ENCODE peak calls at places on chromosomes 4 and X, in ten cellular contexts. C is ecto neural progenitor cell; Q is HFF-Myc; F is epithelial cell of proximal tubule; R is cortex of kidney; Y is heart right ventricle; L is natural killer cell treated with Interleukin-12 subunit alpha and Interleukin-12 subunit beta and Interleukin-15 and Interleukin-18, amount 100 ng/mL, for 72 hours; N is iPS-NIHi11; S is activated naive CD4-positive, alpha-beta T cell treated with anti-CD3 and anti-CD28 coated beads for 36 hours; V is stomach. P is an unnamed sample.

GRCh38 chr4:123555500-123556273 is 159.1 kb downstream of the SPRY1 start:
- DNase-seq in S (no peak), Y (peak), R (no peak), F (peak), Q (no peak), L (no peak), V (peak), C (no peak), N (peak), P (no peak)

GRCh38 chr4:182085051-182085480 is 158.1 kb upstream of the TENM3 start:
- DNase-seq in L (no peak), Y (no peak), N (peak), S (no peak), R (no peak), V (no peak), Q (no peak), C (no peak), F (no peak), P (no peak)

GRCh38 chrX:13903405-13903804 is 86.5 kb upstream of the GPM6B start:
- DNase-seq in L (no peak), F (no peak), V (no peak), N (no peak), S (no peak), Y (no peak), Q (no peak), R (no peak), C (no peak), P (no peak)

GRCh38 chrX:107716816-107717700 is 58.5 kb downstream of the TSC22D3 start:
- DNase-seq in L (peak), F (no peak), R (no peak), C (peak), N (peak), S (peak), Q (no peak), V (peak), Y (peak), P (peak)

GRCh38 chr4:40418430-40419230 is 83.5 kb downstream of the CHRNA9 start:
- DNase-seq in Q (no peak), F (peak), C (no peak), N (no peak), V (no peak), S (no peak), R (no peak), Y (no peak), L (no peak), P (no peak)

GRCh38 chr4:141081921-141082381 is 51.3 kb downstream of the RNF150 start:
- DNase-seq in F (no peak), C (no peak), L (no peak), Y (no peak), R (no peak), N (no peak), V (no peak), Q (no peak), S (no peak), P (no peak)

GRCh38 chr4:180486342-180486741 is 1756.9 kb upstream of the TENM3 start:
- DNase-seq in V (no peak), Y (no peak), S (no peak), C (no peak), L (no peak), R (no peak), Q (no peak), F (no peak), N (no peak), P (no peak)

GRCh38 chr4:1582227-1582626 is 101.9 kb downstream of the FAM53A start:
- DNase-seq in S (no peak), C (no peak), N (peak), L (no peak), Y (no peak), F (no peak), R (no peak), Q (no peak), V (peak), P (no peak)

GRCh38 chr4:86152454-86152853 is 207.4 kb downstream of the MAPK10 start:
- DNase-seq in S (no peak), C (no peak), L (no peak), F (no peak), Y (no peak), R (no peak), N (no peak), V (no peak), Q (no peak), P (no peak)

GRCh38 chrX:13307041-13307440 is 12.8 kb downstream of the ATXN3L start:
- DNase-seq in L (no peak), S (no peak), V (no peak), Y (no peak), F (no peak), Q (no peak), C (no peak), N (no peak), R (no peak), P (no peak)

GRCh38 chr4:125573368-125573767 is 258.6 kb downstream of the FAT4 start:
- DNase-seq in S (no peak), Q (no peak), R (no peak), L (no peak), C (no peak), Y (no peak), V (no peak), F (no peak), N (no peak), P (no peak)

GRCh38 chr4:156663663-156664062 is 307.9 kb downstream of the PDGFC start:
- DNase-seq in F (no peak), Q (no peak), S (no peak), N (no peak), C (no peak), R (no peak), Y (no peak), V (no peak), L (no peak), P (no peak)

GRCh38 chrX:154018518-154019060 is 1.1 kb downstream of the IRAK1 start:
- DNase-seq in F (no peak), V (no peak), Y (no peak), R (no peak), Q (no peak), S (no peak), N (no peak), L (no peak), C (no peak), P (no peak)

GRCh38 chr4:1574601-1575417 is 109.3 kb downstream of the FAM53A start:
- DNase-seq in C (no peak), S (no peak), F (no peak), R (no peak), Y (no peak), V (no peak), L (no peak), N (no peak), Q (no peak), P (no peak)

GRCh38 chrX:120464409-120464808 is 4.7 kb downstream of the LAMP2 start:
- DNase-seq in V (no peak), S (no peak), Y (no peak), L (no peak), N (no peak), R (no peak), F (no peak), Q (no peak), C (no peak), P (no peak)

GRCh38 chr4:1604706-1605205 is 79.4 kb downstream of the FAM53A start:
- DNase-seq in F (no peak), L (peak), N (peak), Y (no peak), Q (no peak), R (no peak), C (no peak), S (peak), V (peak), P (peak)

GRCh38 chr4:5753766-5754528 is 42.9 kb downstream of the EVC start:
- DNase-seq in Q (peak), S (no peak), N (peak), F (peak), C (no peak), Y (no peak), L (no peak), V (no peak), R (no peak), P (no peak)

GRCh38 chrX:129193357-129193756 is 329.9 kb downstream of the SMARCA1 start:
- DNase-seq in F (no peak), S (no peak), V (no peak), L (no peak), C (no peak), R (no peak), N (no peak), Y (peak), Q (no peak), P (no peak)

GRCh38 chr4:132557660-132558059 is 591.4 kb upstream of the PCDH10 start:
- DNase-seq in F (no peak), C (no peak), S (no peak), Q (no peak), R (no peak), Y (no peak), L (no peak), N (peak), V (no peak), P (no peak)

GRCh38 chr4:52038109-52038912 is at the start of gene SGCB:
- DNase-seq in F (no peak), R (no peak), L (peak), S (peak), C (peak), N (peak), Y (peak), V (peak), Q (no peak), P (no peak)

GRCh38 chr4:6777636-6778281 is 4.8 kb upstream of the KIAA0232 start:
- DNase-seq in N (no peak), F (no peak), C (no peak), Q (no peak), S (peak), L (no peak), V (no peak), R (no peak), Y (no peak), P (no peak)

GRCh38 chr4:155371432-155372043 is 5.2 kb downstream of the MAP9 start:
- DNase-seq in S (no peak), V (no peak), F (no peak), R (no peak), N (no peak), Q (no peak), C (no peak), Y (no peak), L (no peak), P (no peak)

GRCh38 chr4:627751-628150 is 2.4 kb downstream of the PDE6B start:
- DNase-seq in Q (no peak), C (peak), F (no peak), S (no peak), V (no peak), L (no peak), N (no peak), R (no peak), Y (no peak), P (peak)

GRCh38 chrX:151476597-151476996 is 79.6 kb downstream of the VMA21 start:
- DNase-seq in S (no peak), Y (no peak), F (no peak), N (no peak), L (no peak), V (no peak), R (no peak), Q (no peak), C (no peak), P (no peak)

GRCh38 chr4:107951551-107951950 is 20.2 kb downstream of the CYP2U1 start:
- DNase-seq in S (no peak), N (no peak), Q (no peak), V (no peak), C (no peak), R (no peak), F (peak), Y (no peak), L (no peak), P (no peak)

GRCh38 chr4:39812500-39812899 is 114.6 kb downstream of the UBE2K start:
- DNase-seq in Y (no peak), C (no peak), F (no peak), S (peak), Q (no peak), R (no peak), V (no peak), L (no peak), N (no peak), P (no peak)

P was measured in CD14-positive monocyte.